ENCODE peak calls at places on chromosomes 6 and 20, in four cellular contexts. I is AG09319, G is fibroblast of the aortic adventitia, O is BJ. U is an unnamed sample.

GRCh38 chr6:47832386-47833080 is 50.7 kb downstream of the OPN5 start:
- DNase-seq in I (no peak), G (peak), O (no peak), U (no peak)

GRCh38 chr6:162728177-162728571 is 400 bp downstream of the PACRG start:
- DNase-seq in I (no peak), G (no peak), O (no peak), U (no peak)

GRCh38 chr6:14693301-14694192 is 552.3 kb upstream of the JARID2 start:
- DNase-seq in I (no peak), G (no peak), O (no peak), U (no peak)

GRCh38 chr20:2751868-2752630 is 48.4 kb downstream of the CPXM1 start:
- DNase-seq in I (no peak), G (no peak), O (no peak), U (no peak)

GRCh38 chr20:43944653-43945235 is 30.1 kb downstream of the TOX2 start:
- DNase-seq in I (no peak), G (no peak), O (no peak), U (no peak)

GRCh38 chr20:34871966-34872603 is 571 bp downstream of the GGT7 start:
- DNase-seq in I (no peak), G (no peak), O (no peak), U (no peak)

GRCh38 chr6:14105547-14105946 is 12.0 kb upstream of the CD83 start:
- DNase-seq in I (no peak), G (no peak), O (no peak), U (no peak)

GRCh38 chr6:35972471-35972985 is 51.6 kb upstream of the SRPK1 start:
- DNase-seq in I (no peak), G (peak), O (no peak), U (no peak)

GRCh38 chr20:47365023-47365764 is 8.7 kb upstream of the ZMYND8 start:
- DNase-seq in I (no peak), G (no peak), O (no peak), U (no peak)

GRCh38 chr6:148440021-148440420 is 97.4 kb downstream of the SASH1 start:
- DNase-seq in I (no peak), G (no peak), O (no peak), U (no peak)

GRCh38 chr6:51360287-51360686 is 541.6 kb downstream of the TFAP2B start:
- DNase-seq in I (no peak), G (no peak), O (no peak), U (no peak)

GRCh38 chr6:4174042-4174441 is 38.7 kb upstream of the ECI2 start:
- DNase-seq in I (no peak), G (no peak), O (no peak), U (no peak)

GRCh38 chr20:38001981-38002380 is 31.3 kb downstream of the TTI1 start:
- DNase-seq in I (no peak), G (peak), O (no peak), U (no peak)

GRCh38 chr6:131001113-131001776 is 61.8 kb downstream of the EPB41L2 start:
- DNase-seq in I (no peak), G (no peak), O (no peak), U (no peak)

GRCh38 chr20:59825944-59826759 is 107.3 kb downstream of the SYCP2 start:
- DNase-seq in I (no peak), G (no peak), O (no peak), U (no peak)

GRCh38 chr6:37637562-37638413 is 59.9 kb downstream of the MDGA1 start:
- DNase-seq in I (no peak), G (no peak), O (no peak), U (no peak)

GRCh38 chr6:47235964-47236760 is 73.5 kb downstream of the TNFRSF21 start:
- DNase-seq in I (no peak), G (peak), O (no peak), U (no peak)

GRCh38 chr6:132259070-132259469 is 142.2 kb downstream of the MOXD1 start:
- DNase-seq in I (no peak), G (peak), O (no peak), U (no peak)

GRCh38 chr20:46951405-46951804 is 56.8 kb downstream of the EYA2 start:
- DNase-seq in I (no peak), G (no peak), O (no peak), U (no peak)

GRCh38 chr6:90701146-90701781 is 114.4 kb upstream of the MAP3K7 start:
- DNase-seq in I (no peak), G (no peak), O (no peak), U (no peak)

GRCh38 chr20:38143646-38144554 is 21.2 kb downstream of the TGM2 start:
- DNase-seq in I (peak), G (peak), O (peak), U (no peak)

GRCh38 chr6:15062311-15063252 is 183.3 kb upstream of the JARID2 start:
- DNase-seq in I (peak), G (peak), O (no peak), U (no peak)

GRCh38 chr6:16420715-16421461 is 182.5 kb downstream of the GMPR start:
- DNase-seq in I (peak), G (peak), O (peak), U (no peak)

GRCh38 chr6:137868721-137869631 is 1.9 kb downstream of the TNFAIP3 start:
- DNase-seq in I (no peak), G (no peak), O (no peak), U (no peak)

GRCh38 chr20:7155794-7156193 is 388.3 kb downstream of the BMP2 start:
- DNase-seq in I (no peak), G (no peak), O (no peak), U (no peak)

GRCh38 chr6:36769676-36770499 is 69.4 kb downstream of the CPNE5 start:
- DNase-seq in I (no peak), G (peak), O (no peak), U (no peak)

GRCh38 chr6:113632220-113632864 is 224.8 kb upstream of the MARCKS start:
- DNase-seq in I (peak), G (peak), O (peak), U (no peak)

GRCh38 chr6:26454641-26455040 is 3.1 kb upstream of the BTN2A1 start:
- DNase-seq in I (no peak), G (peak), O (no peak), U (no peak)

GRCh38 chr20:58213112-58213511 is 15.3 kb downstream of the ANKRD60 start:
- DNase-seq in I (no peak), G (no peak), O (no peak), U (no peak)
- TF ChIP-seq CTCF in I (no peak), G (no peak), O (peak), U (no peak)

DNA sequence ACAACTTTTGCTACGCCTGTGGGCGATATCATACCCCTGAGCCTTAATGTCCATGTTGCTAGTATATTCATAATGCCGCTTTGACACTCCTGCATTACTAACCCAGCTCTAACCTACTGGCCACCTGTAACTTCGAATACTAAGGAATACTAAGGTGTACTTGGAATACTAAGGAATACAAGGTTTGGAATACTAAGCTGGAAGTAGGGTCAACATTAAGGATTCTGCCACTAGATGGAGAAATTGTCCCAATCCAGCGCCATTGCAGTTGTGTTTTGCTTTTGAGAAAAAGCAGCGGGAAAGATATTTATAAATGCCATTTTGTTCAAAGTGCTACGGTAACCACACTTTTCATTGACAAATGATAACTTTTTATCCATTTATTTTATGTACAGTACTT is 10.7 kb downstream of the TBXT start:
- DNase-seq in I (no peak), G (peak), O (no peak), U (no peak)
- TF ChIP-seq CTCF in I (no peak), G (peak), O (no peak), U (no peak)

GRCh38 chr6:551829-552350 is 105.0 kb downstream of the HUS1B start:
- DNase-seq in I (no peak), G (no peak), O (no peak), U (no peak)

GRCh38 chr6:548517-548916 is 108.4 kb downstream of the HUS1B start:
- DNase-seq in I (no peak), G (no peak), O (no peak), U (no peak)

GRCh38 chr6:549901-550300 is 107.0 kb downstream of the HUS1B start:
- DNase-seq in I (no peak), G (no peak), O (no peak), U (no peak)

GRCh38 chr6:548091-548490 is 108.8 kb downstream of the HUS1B start:
- DNase-seq in I (no peak), G (no peak), O (no peak), U (no peak)

GRCh38 chr6:551405-551804 is 105.5 kb downstream of the HUS1B start:
- DNase-seq in I (no peak), G (peak), O (peak), U (no peak)
- TF ChIP-seq CTCF in I (no peak), G (peak), O (peak), U (no peak)

GRCh38 chr6:133952815-133953633 is at the start of gene TBPL1:
- DNase-seq in I (peak), G (peak), O (peak), U (peak)

GRCh38 chr6:133955136-133955576 is 2.1 kb downstream of the TBPL1 start:
- DNase-seq in I (no peak), G (no peak), O (no peak), U (no peak)

GRCh38 chr6:133951227-133951626 is 1.8 kb upstream of the TBPL1 start:
- DNase-seq in I (no peak), G (no peak), O (no peak), U (no peak)

GRCh38 chr6:133953634-133954415 is 801 bp downstream of the TBPL1 start:
- DNase-seq in I (no peak), G (no peak), O (no peak), U (no peak)

DNA sequence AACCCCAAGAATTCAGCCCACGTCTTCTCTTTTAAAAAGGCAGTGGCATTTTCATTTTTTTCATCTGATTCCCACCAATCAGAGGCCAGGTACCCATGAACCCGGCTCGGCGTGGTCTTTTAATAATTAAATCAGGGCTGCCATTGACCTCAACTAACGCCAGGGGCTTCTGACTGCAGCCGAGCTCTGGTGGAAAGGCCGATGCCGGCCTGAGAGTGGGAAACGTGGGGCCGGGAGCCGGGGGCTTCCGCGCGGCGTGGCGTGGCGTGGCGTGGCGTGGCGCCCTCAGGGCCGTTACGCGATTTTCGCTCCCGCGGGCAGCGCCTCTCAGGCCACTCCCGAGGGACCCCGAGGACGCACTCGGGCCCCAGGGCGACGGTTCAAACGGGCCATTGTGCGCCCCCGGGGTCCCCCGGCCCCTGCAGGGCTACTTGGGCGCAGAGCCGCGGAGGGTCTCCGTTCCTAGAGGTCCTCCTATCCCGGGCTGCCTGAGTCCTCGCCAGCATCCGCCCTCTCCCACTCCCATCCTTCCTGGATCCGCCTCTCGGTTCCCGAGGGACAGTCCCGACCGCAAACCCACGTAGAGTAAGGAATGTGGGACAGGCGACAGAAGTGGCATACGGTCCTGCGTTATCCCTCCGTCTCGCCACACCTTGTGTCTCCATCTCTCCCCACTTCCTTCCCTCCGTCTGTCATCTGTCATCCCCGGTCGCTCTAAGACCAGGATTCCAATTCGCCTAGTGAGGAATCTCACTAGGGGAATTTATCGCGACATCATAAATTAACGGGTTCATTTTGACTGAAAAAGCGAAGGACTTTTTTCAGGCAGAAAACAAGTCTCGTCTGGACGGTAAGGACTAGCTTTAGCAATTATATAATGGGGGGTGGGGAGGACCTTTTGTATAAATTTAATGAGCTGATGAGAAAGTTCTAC is 876 bp upstream of the TBPL1 start:
- DNase-seq in I (peak), G (peak), O (peak), U (peak)
- TF ChIP-seq CTCF in I (peak), G (peak), O (peak), U (peak)

GRCh38 chr6:54010340-54011276 is 100.6 kb upstream of the MLIP start:
- DNase-seq in I (no peak), G (no peak), O (no peak), U (no peak)
- TF ChIP-seq CTCF in I (no peak), G (no peak), O (no peak), U (no peak)

DNA sequence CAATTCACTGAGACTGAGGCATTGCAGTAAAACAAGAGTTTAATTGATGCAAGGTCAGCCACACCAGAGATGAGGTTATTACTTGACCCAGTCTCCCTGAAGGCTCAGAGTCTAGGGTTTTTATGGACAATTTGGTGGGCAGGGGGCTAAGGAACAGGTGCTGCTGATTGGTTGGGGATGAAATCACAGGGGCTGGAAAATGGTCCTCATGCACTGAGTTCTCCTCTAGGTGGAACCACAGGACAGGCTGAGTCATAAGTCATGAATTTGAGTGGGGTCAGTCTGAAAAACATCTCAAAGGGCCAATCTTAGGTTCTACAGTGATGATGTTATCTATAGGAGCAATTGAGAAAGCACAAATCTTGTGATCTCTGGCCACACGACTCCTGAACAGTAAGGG is 6.0 kb upstream of the MRS2 start:
- DNase-seq in I (no peak), G (no peak), O (no peak), U (no peak)
- TF ChIP-seq CTCF in I (no peak), G (no peak), O (no peak), U (no peak)

GRCh38 chr6:39231386-39231785 is 2.1 kb upstream of the KCNK5 start:
- DNase-seq in I (no peak), G (no peak), O (no peak), U (no peak)

GRCh38 chr6:39227476-39227875 is 1.8 kb downstream of the KCNK5 start:
- DNase-seq in I (no peak), G (no peak), O (no peak), U (no peak)

GRCh38 chr6:39228111-39228971 is 934 bp downstream of the KCNK5 start:
- DNase-seq in I (no peak), G (no peak), O (no peak), U (no peak)

GRCh38 chr6:39226606-39227300 is 2.5 kb downstream of the KCNK5 start:
- DNase-seq in I (no peak), G (no peak), O (no peak), U (no peak)

DNA sequence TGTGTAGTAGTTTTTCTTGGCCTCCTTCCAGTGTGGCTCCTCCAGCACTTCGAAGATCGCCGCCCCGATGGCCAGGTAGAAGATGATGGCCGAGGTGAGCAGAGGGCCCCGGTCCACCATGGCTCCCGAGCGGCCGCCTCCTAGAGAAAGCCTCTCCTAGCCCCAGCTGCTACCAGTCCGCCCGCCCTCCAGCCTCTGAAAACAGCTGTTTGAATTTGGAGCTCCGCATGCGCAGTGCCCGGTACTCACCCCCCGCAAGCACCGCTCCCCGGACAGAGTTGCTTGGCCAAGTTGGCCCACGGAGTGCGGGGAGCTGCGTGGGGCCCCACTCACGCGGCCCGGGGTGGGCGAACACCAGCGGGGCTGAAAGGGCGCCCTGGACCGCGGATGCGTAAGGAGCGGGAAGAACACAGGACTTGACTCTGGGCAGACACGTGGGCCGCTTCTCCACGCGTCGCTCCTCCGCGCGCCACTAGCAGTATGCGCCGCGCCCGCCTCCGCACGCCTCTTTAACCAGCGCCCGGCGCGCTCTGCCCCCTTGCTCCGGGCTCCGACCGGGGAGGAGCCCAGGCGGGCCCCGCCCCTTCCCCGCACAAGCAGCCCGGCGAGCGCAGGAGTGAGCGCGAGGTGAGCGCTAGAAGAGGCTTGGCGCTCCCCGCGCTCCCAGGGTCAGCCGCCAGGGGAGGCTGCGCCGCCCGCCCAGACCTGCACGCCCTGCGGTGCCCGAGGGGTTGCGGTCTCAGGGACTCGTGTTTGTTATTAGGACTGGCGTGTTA is at the start of gene KCNK5:
- DNase-seq in I (no peak), G (peak), O (no peak), U (peak)
- TF ChIP-seq CTCF in I (peak), G (peak), O (peak), U (peak)

GRCh38 chr20:13821876-13822275 is 37.0 kb downstream of the NDUFAF5 start:
- DNase-seq in I (no peak), G (peak), O (peak), U (no peak)

GRCh38 chr20:13816757-13817156 is 31.9 kb downstream of the NDUFAF5 start:
- DNase-seq in I (no peak), G (no peak), O (no peak), U (no peak)

GRCh38 chr20:13817342-13817741 is 32.5 kb downstream of the NDUFAF5 start:
- DNase-seq in I (no peak), G (peak), O (no peak), U (no peak)

GRCh38 chr20:13822459-13822858 is 37.6 kb downstream of the NDUFAF5 start:
- DNase-seq in I (no peak), G (no peak), O (no peak), U (no peak)

DNA sequence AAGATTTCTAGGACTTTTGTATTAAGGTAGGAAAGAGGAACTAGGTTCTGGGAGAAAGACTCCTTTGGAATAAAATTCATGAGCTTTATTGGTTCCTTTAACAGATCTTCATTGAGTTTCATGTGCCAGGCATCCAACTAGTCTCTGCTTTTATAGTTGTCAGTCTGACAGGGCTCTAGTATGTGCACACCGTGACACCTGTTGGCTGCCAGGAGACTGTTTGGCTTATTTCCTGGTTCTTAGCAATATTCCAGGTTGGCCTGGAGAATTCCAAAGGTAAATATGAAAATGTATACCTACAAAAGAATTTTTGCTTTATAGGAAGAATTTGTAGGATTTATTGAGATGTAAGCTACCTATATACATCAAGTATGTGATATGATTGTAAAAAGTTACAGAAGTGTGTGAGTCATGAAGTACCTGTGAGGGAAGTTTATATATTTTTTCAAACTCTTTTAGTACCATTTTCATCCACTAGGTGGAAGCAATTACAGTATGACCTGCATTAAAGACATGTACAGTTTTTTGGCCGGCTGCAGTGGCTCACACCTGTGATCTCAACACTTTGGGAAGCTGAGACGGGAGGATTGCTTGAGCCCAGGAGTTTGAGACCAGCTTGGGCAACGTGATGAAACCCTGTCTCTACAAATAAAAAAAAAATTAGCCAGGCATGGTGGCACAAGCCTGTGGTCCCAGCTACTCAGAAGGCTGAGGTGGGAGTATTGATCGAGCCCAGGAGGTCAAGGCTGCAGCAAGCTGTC is 35.2 kb downstream of the NDUFAF5 start:
- DNase-seq in I (no peak), G (peak), O (peak), U (no peak)
- TF ChIP-seq CTCF in I (peak), G (peak), O (peak), U (peak)